ENCODE peak calls at places on chromosome X, in five cellular contexts. G is HEK293T, B is GM12878, S is NT2/D1, E is H1. U is an unnamed sample.
A peak's percentile ranks its signal among the peaks of the same experiment; 100 is the strongest.

GRCh38 chrX:150167482-150168324 is 195.4 kb upstream of the MAMLD1 start:
- DNase-seq in G (no peak), B (no peak), S (no peak), E (no peak), U (no peak)

GRCh38 chrX:21943460-21944135 is 3.1 kb downstream of the SMS start:
- DNase-seq in S (no peak), G (no peak), B (no peak), E (no peak), U (no peak)

GRCh38 chrX:13938053-13938765 is 91.5 kb downstream of the GEMIN8 start:
- DNase-seq in S (no peak), G (peak; percentile 55), B (no peak), E (peak; percentile 67), U (no peak)

GRCh38 chrX:19344661-19345060 is 934 bp downstream of the PDHA1 start:
- DNase-seq in G (no peak), S (no peak), B (no peak), E (no peak), U (no peak)

GRCh38 chrX:153903991-153904957 is at the start of gene AVPR2:
- DNase-seq in G (no peak), E (no peak), S (no peak), B (no peak), U (no peak)

GRCh38 chrX:152958047-152958446 is 35.9 kb downstream of the PNMA5 start:
- DNase-seq in G (no peak), B (no peak), E (no peak), S (no peak), U (no peak)

GRCh38 chrX:122422547-122422946 is 761.5 kb upstream of the GRIA3 start:
- DNase-seq in S (no peak), E (no peak), B (no peak), G (no peak), U (no peak)

GRCh38 chrX:38929966-38930421 is 128.7 kb downstream of the MID1IP1 start:
- DNase-seq in E (no peak), G (no peak), S (no peak), B (no peak), U (no peak)

GRCh38 chrX:425056-425455 is 38.3 kb upstream of the PPP2R3B start:
- DNase-seq in B (no peak), S (no peak), G (no peak), E (no peak), U (no peak)

GRCh38 chrX:42098897-42099296 is 175.5 kb upstream of the CASK start:
- DNase-seq in E (no peak), S (no peak), B (no peak), G (no peak), U (no peak)

GRCh38 chrX:47129157-47129878 is 15.2 kb downstream of the NDUFB11 start:
- DNase-seq in E (peak; percentile 93), G (peak; percentile 90), B (peak; percentile 93), S (peak; percentile 94), U (peak; percentile 90)

GRCh38 chrX:10110984-10111363 is 45.8 kb upstream of the CLCN4 start:
- DNase-seq in G (no peak), E (no peak), S (no peak), B (peak; percentile 59), U (no peak)

GRCh38 chrX:51641421-51642021 is 22.8 kb upstream of the CENPVL3 start:
- DNase-seq in B (no peak), E (no peak), S (peak; percentile 47), G (peak; percentile 46), U (peak; percentile 12)

GRCh38 chrX:138745215-138745614 is 33.7 kb upstream of the FGF13 start:
- DNase-seq in S (peak; percentile 28), E (no peak), G (peak; percentile 56), B (peak; percentile 8), U (peak; percentile 12)

GRCh38 chrX:9569875-9570274 is 105.0 kb downstream of the TBL1X start:
- DNase-seq in S (no peak), B (no peak), G (no peak), E (no peak), U (no peak)

GRCh38 chrX:56503941-56504673 is 59.3 kb upstream of the UBQLN2 start:
- DNase-seq in S (no peak), B (no peak), E (no peak), G (no peak), U (no peak)

GRCh38 chrX:21745756-21746155 is 12.2 kb downstream of the SMPX start:
- DNase-seq in E (no peak), S (no peak), G (peak; percentile 28), B (no peak), U (no peak)

GRCh38 chrX:31796624-31797023 is 724.8 kb upstream of the FTHL17 start:
- DNase-seq in B (no peak), S (no peak), E (no peak), G (no peak), U (no peak)

GRCh38 chrX:30196322-30196721 is 19.0 kb upstream of the MAGEB2 start:
- DNase-seq in G (peak; percentile 15), S (no peak), E (no peak), B (no peak), U (no peak)

GRCh38 chrX:72025236-72025770 is 106.4 kb downstream of the RTL5 start:
- DNase-seq in E (no peak), S (no peak), G (no peak), B (no peak), U (no peak)

GRCh38 chrX:134688839-134689238 is 30.6 kb upstream of the PLAC1 start:
- DNase-seq in S (no peak), E (no peak), B (no peak), G (no peak), U (no peak)
- TF ChIP-seq SUZ12 in S (no peak), E (no peak), B (no peak), G (no peak), U (no peak)

GRCh38 chrX:142036111-142036510 is 132.4 kb downstream of the MAGEC1 start:
- DNase-seq in E (no peak), S (no peak), B (no peak), G (no peak), U (no peak)

GRCh38 chrX:142043196-142043595 is 139.5 kb downstream of the MAGEC1 start:
- DNase-seq in B (no peak), S (no peak), E (no peak), G (no peak), U (no peak)

DNA sequence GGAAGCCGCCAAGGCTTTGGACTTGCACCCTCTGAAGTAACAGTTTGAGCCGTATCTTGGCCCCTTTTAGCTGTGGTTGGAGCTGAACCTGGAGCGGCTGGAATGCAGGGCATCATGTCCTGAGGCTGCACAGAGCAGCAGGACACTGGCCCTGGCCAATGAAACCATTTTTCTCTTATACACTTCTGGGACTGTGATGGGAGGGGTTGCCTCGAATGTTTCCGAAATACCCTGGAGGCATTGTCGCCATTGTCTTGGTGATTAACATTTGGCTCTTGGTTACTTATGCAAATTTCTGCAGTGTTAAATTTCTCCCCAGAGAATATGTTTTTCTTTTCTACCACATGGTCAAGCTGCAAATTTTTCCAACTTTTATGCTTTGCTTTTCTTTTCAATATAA is 137.2 kb downstream of the MAGEC1 start:
- DNase-seq in G (no peak), S (no peak), B (no peak), E (no peak), U (no peak)
- TF ChIP-seq SUZ12 in G (no peak), S (no peak), B (no peak), E (no peak), U (no peak)

GRCh38 chrX:49003696-49004095 is 1.6 kb upstream of the GRIPAP1 start:
- DNase-seq in S (no peak), E (no peak), B (no peak), G (no peak), U (peak; percentile 9)

GRCh38 chrX:49001521-49002090 is 458 bp downstream of the GRIPAP1 start:
- DNase-seq in S (peak; percentile 46), B (peak; percentile 12), G (peak; percentile 26), E (peak; percentile 51), U (peak; percentile 1)

GRCh38 chrX:48999030-48999429 is 3.0 kb downstream of the GRIPAP1 start:
- DNase-seq in E (no peak), B (no peak), S (no peak), G (no peak), U (no peak)

GRCh38 chrX:49000640-49001039 is 1.4 kb downstream of the GRIPAP1 start:
- DNase-seq in G (no peak), E (no peak), S (no peak), B (no peak), U (no peak)

GRCh38 chrX:49002091-49002935 is at the start of gene GRIPAP1:
- DNase-seq in S (peak; percentile 83), B (peak; percentile 60), E (peak; percentile 64), G (peak; percentile 85), U (peak; percentile 73)
- TF ChIP-seq SUZ12 in S (no peak), B (no peak), E (no peak), G (no peak), U (no peak)

DNA sequence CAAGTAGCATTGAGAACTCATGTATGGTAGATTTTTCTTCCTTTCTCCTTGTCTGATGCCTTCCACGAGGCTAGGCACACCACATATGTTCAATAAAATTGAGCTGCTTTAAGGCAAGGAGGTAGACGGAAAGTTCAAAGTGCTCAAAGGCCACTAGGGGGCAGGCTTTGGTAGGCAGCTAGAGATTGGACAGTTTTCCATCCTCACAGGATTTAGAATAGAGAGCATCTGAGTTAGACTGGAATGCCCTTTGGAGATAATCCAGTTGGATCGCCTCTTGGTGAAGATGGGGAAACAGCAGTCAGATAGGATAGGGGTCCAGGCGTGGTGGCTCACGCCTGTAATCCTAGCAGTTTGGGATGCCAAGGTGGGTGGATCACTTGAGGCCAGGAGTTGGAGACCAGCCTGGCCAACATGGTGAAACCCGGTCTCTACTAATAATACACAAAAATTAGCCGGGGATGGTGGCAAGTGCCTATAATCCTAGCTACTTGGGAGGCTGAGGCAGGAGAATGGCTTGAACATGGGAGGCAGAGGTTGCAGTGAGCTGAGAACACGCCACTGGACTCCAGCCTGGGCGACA is 30.4 kb downstream of the ELF4 start:
- DNase-seq in B (no peak), S (no peak), G (peak; percentile 83), E (no peak), U (peak; percentile 50)
- TF ChIP-seq SUZ12 in B (no peak), S (no peak), G (no peak), E (no peak), U (no peak)

GRCh38 chrX:3268804-3269203 is 77.6 kb downstream of the MXRA5 start:
- DNase-seq in E (no peak), S (no peak), B (no peak), G (no peak), U (no peak)
- TF ChIP-seq SUZ12 in E (no peak), S (no peak), B (no peak), G (no peak), U (no peak)

DNA sequence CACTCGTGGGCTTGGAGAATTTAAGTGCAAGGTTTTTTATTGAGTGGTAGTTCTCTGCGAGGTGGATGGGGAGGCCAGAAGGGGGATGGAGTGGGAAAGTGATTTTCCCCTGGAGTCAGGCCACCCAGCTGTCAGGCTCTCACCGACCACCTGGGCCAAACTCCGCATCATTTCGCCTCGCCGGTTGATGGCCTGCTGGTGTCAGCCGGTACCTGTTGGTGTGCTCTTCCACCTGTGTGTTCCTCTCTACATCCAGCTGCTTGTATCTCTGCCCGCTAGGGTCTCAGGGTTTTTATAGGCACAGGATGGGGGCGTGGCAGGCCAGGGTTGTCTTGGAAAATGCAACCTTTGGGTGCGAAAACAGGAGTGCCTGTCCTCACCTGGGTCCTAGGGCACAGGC is 200.9 kb downstream of the DACH2 start:
- DNase-seq in E (peak; percentile 26), S (no peak), G (no peak), B (no peak), U (no peak)
- TF ChIP-seq SUZ12 in E (no peak), S (no peak), G (no peak), B (no peak), U (no peak)

DNA sequence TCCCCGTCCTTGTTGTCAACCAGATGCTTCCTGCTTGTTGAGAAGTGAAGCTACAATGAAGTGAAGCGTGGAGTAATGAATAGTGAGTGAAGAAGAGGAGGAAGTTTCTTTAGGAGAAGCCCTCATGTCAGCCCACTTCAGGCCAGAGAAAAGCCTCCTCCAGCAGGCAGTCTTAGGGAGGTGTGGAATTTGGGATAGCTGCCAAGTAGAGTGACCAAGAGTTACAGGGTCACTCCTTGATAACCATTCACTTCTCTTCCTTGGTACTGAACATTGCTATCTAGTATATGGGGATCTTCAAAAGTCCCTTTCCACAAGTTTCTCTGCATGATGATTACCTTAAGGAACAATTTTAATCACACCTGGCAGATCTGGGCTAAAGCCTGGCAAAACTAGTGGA is 53.3 kb downstream of the IGSF1 start:
- DNase-seq in B (no peak), G (no peak), S (no peak), E (no peak), U (no peak)
- TF ChIP-seq SUZ12 in B (no peak), G (no peak), S (no peak), E (no peak), U (no peak)